ENCODE peak calls at places on chromosome 13, in eight cellular contexts. Z is activated CD4-positive, alpha-beta T cell treated with anti-CD3 and anti-CD28 coated beads for 4 hours; O is stimulated activated naive CD8-positive, alpha-beta T cell treated with anti-CD3 and anti-CD28 coated beads, Interleukin-15, amount 100 ng/mL, for 72 hours; D is NCI-H748 treated with DMSO at 0.1 percent for 48 hours; A is astrocyte of the spinal cord; L is heart left ventricle; U is stimulated activated CD4-positive, alpha-beta T cell treated with anti-CD3 and anti-CD28 coated beads, Interleukin-2, amount 100 ng/mL, for 24 hours; K is NCI-H2171. B is an unnamed sample.

GRCh38 chr13:49567501-49567900 is 17.9 kb downstream of the RCBTB1 start:
- DNase-seq in K (no peak), L (no peak), Z (no peak), O (no peak), D (no peak), A (no peak), U (no peak), B (no peak)

GRCh38 chr13:111183959-111184684 is 69.0 kb downstream of the ARHGEF7 start:
- DNase-seq in Z (no peak), K (no peak), A (no peak), O (no peak), U (no peak), L (no peak), D (no peak), B (no peak)

GRCh38 chr13:46655727-46656180 is 102.8 kb downstream of the LRCH1 start:
- DNase-seq in K (no peak), O (no peak), U (no peak), L (no peak), A (peak), Z (no peak), D (no peak), B (no peak)

GRCh38 chr13:33372251-33372919 is 86.8 kb upstream of the STARD13 start:
- DNase-seq in O (no peak), L (no peak), D (no peak), Z (no peak), K (no peak), U (no peak), A (no peak), B (no peak)

GRCh38 chr13:79522583-79522982 is 41.6 kb downstream of the NDFIP2 start:
- DNase-seq in O (peak), A (peak), D (no peak), K (no peak), L (no peak), Z (no peak), U (no peak), B (no peak)

GRCh38 chr13:112696869-112697465 is 7.1 kb downstream of the ATP11A start:
- DNase-seq in D (no peak), K (no peak), Z (no peak), A (no peak), L (no peak), O (no peak), U (no peak), B (no peak)

GRCh38 chr13:33606692-33607091 is 211.3 kb upstream of the RFC3 start:
- DNase-seq in U (no peak), D (no peak), O (no peak), K (no peak), L (no peak), Z (no peak), A (peak), B (no peak)

GRCh38 chr13:109275848-109276247 is 510.5 kb downstream of the IRS2 start:
- DNase-seq in D (no peak), A (peak), K (no peak), O (no peak), Z (no peak), U (no peak), L (no peak), B (no peak)

GRCh38 chr13:67614577-67614976 is 384.4 kb upstream of the PCDH9 start:
- DNase-seq in D (no peak), K (no peak), A (no peak), Z (no peak), O (no peak), L (no peak), U (no peak), B (no peak)

GRCh38 chr13:22108283-22108897 is 437.5 kb downstream of the FGF9 start:
- DNase-seq in K (no peak), O (no peak), L (no peak), U (no peak), A (no peak), D (no peak), Z (no peak), B (no peak)

GRCh38 chr13:112587359-112587766 is 590 bp downstream of the TUBGCP3 start:
- DNase-seq in U (peak), D (peak), O (peak), L (peak), K (peak), Z (peak), A (peak), B (peak)

GRCh38 chr13:51832471-51833152 is 12.4 kb downstream of the TMEM272 start:
- DNase-seq in K (no peak), U (peak), O (peak), Z (peak), A (no peak), L (peak), D (no peak), B (peak)